ENCODE peak calls at places on chromosome 12, in seven cellular contexts. One of them, this sample, is unnamed.

GRCh38 chr12:18101043-18101442 is 11.1 kb upstream of the RERGL start:
- DNase-seq in heart right ventricle: no peak
- DNase-seq in GM13977: no peak
- DNase-seq in sigmoid colon: no peak
- DNase-seq in AG04449: no peak
- DNase-seq in CD4-positive, alpha-beta T cell: no peak
- DNase-seq in T-helper 9 cell: no peak
- DNase-seq in this sample: no peak

GRCh38 chr12:65823481-65824313 is 586 bp upstream of the HMGA2 start:
- DNase-seq in heart right ventricle: peak
- DNase-seq in GM13977: peak
- DNase-seq in sigmoid colon: peak
- DNase-seq in AG04449: no peak
- DNase-seq in CD4-positive, alpha-beta T cell: no peak
- DNase-seq in T-helper 9 cell: no peak
- DNase-seq in this sample: peak

GRCh38 chr12:54370218-54370730 is 6.0 kb upstream of the GPR84 start:
- DNase-seq in heart right ventricle: peak
- DNase-seq in GM13977: peak
- DNase-seq in sigmoid colon: peak
- DNase-seq in AG04449: peak
- DNase-seq in CD4-positive, alpha-beta T cell: no peak
- DNase-seq in T-helper 9 cell: no peak
- DNase-seq in this sample: peak

GRCh38 chr12:124114316-124114715 is 141.3 kb downstream of the ZNF664 start:
- DNase-seq in heart right ventricle: no peak
- DNase-seq in GM13977: no peak
- DNase-seq in sigmoid colon: no peak
- DNase-seq in AG04449: no peak
- DNase-seq in CD4-positive, alpha-beta T cell: no peak
- DNase-seq in T-helper 9 cell: no peak
- DNase-seq in this sample: no peak

GRCh38 chr12:132288516-132289188 is 40.7 kb downstream of the GALNT9 start:
- DNase-seq in heart right ventricle: no peak
- DNase-seq in GM13977: no peak
- DNase-seq in sigmoid colon: no peak
- DNase-seq in AG04449: no peak
- DNase-seq in CD4-positive, alpha-beta T cell: no peak
- DNase-seq in T-helper 9 cell: no peak
- DNase-seq in this sample: peak

GRCh38 chr12:112170376-112170775 is 45.0 kb downstream of the TRAFD1 start:
- DNase-seq in heart right ventricle: no peak
- DNase-seq in GM13977: no peak
- DNase-seq in sigmoid colon: no peak
- DNase-seq in AG04449: no peak
- DNase-seq in CD4-positive, alpha-beta T cell: peak
- DNase-seq in T-helper 9 cell: no peak
- DNase-seq in this sample: no peak

GRCh38 chr12:15193927-15194326 is 27.3 kb downstream of the RERG start:
- DNase-seq in heart right ventricle: no peak
- DNase-seq in GM13977: no peak
- DNase-seq in sigmoid colon: peak
- DNase-seq in AG04449: no peak
- DNase-seq in CD4-positive, alpha-beta T cell: no peak
- DNase-seq in T-helper 9 cell: no peak
- DNase-seq in this sample: no peak

GRCh38 chr12:122064780-122065588 is 13.6 kb upstream of the MLXIP start:
- DNase-seq in heart right ventricle: no peak
- DNase-seq in GM13977: no peak
- DNase-seq in sigmoid colon: peak
- DNase-seq in AG04449: no peak
- DNase-seq in CD4-positive, alpha-beta T cell: no peak
- DNase-seq in T-helper 9 cell: no peak
- DNase-seq in this sample: peak

GRCh38 chr12:49678711-49679110 is 28.5 kb downstream of the FMNL3 start:
- DNase-seq in heart right ventricle: no peak
- DNase-seq in GM13977: no peak
- DNase-seq in sigmoid colon: no peak
- DNase-seq in AG04449: no peak
- DNase-seq in CD4-positive, alpha-beta T cell: no peak
- DNase-seq in T-helper 9 cell: no peak
- DNase-seq in this sample: no peak

GRCh38 chr12:19574606-19575005 is 135.3 kb downstream of the AEBP2 start:
- DNase-seq in heart right ventricle: no peak
- DNase-seq in GM13977: no peak
- DNase-seq in sigmoid colon: no peak
- DNase-seq in AG04449: no peak
- DNase-seq in CD4-positive, alpha-beta T cell: no peak
- DNase-seq in T-helper 9 cell: no peak
- DNase-seq in this sample: no peak

GRCh38 chr12:71967176-71967575 is 28.5 kb downstream of the TPH2 start:
- DNase-seq in heart right ventricle: no peak
- DNase-seq in GM13977: no peak
- DNase-seq in sigmoid colon: no peak
- DNase-seq in AG04449: no peak
- DNase-seq in CD4-positive, alpha-beta T cell: no peak
- DNase-seq in T-helper 9 cell: no peak
- DNase-seq in this sample: no peak

GRCh38 chr12:116332705-116333380 is 55.4 kb upstream of the MED13L start:
- DNase-seq in heart right ventricle: no peak
- DNase-seq in GM13977: no peak
- DNase-seq in sigmoid colon: no peak
- DNase-seq in AG04449: no peak
- DNase-seq in CD4-positive, alpha-beta T cell: no peak
- DNase-seq in T-helper 9 cell: no peak
- DNase-seq in this sample: no peak

GRCh38 chr12:118377891-118378470 is 1.6 kb downstream of the SUDS3 start:
- DNase-seq in heart right ventricle: peak
- DNase-seq in GM13977: peak
- DNase-seq in sigmoid colon: peak
- DNase-seq in AG04449: no peak
- DNase-seq in CD4-positive, alpha-beta T cell: peak
- DNase-seq in T-helper 9 cell: peak
- DNase-seq in this sample: peak

GRCh38 chr12:31876568-31877424 is 82.4 kb upstream of the RESF1 start:
- DNase-seq in heart right ventricle: peak
- DNase-seq in GM13977: no peak
- DNase-seq in sigmoid colon: no peak
- DNase-seq in AG04449: no peak
- DNase-seq in CD4-positive, alpha-beta T cell: no peak
- DNase-seq in T-helper 9 cell: no peak
- DNase-seq in this sample: no peak